ENCODE peak calls at places on chromosomes 4 and X, in seven cellular contexts. One of them, this sample, is unnamed.

GRCh38 chr4:94852601-94853000 is 94.8 kb downstream of the BMPR1B start:
- DNase-seq in A549: no peak
- DNase-seq in cardiac muscle cell: no peak
- DNase-seq in SJSA1: no peak
- DNase-seq in tibial nerve: no peak
- DNase-seq in skeletal muscle cell: peak; percentile 2
- DNase-seq in keratinocyte: no peak
- DNase-seq in this sample: no peak

GRCh38 chr4:169383724-169384123 is 113.0 kb upstream of the SH3RF1 start:
- DNase-seq in A549: peak; percentile 10
- DNase-seq in cardiac muscle cell: peak; percentile 80
- DNase-seq in SJSA1: no peak
- DNase-seq in tibial nerve: no peak
- DNase-seq in skeletal muscle cell: peak; percentile 92
- DNase-seq in keratinocyte: no peak
- DNase-seq in this sample: no peak

GRCh38 chrX:7254144-7254543 is 106.2 kb upstream of the PUDP start:
- DNase-seq in A549: no peak
- DNase-seq in cardiac muscle cell: no peak
- DNase-seq in SJSA1: no peak
- DNase-seq in tibial nerve: no peak
- DNase-seq in skeletal muscle cell: no peak
- DNase-seq in keratinocyte: no peak
- DNase-seq in this sample: no peak

GRCh38 chrX:47611926-47612325 is 7.7 kb downstream of the SYN1 start:
- DNase-seq in A549: no peak
- DNase-seq in cardiac muscle cell: no peak
- DNase-seq in SJSA1: no peak
- DNase-seq in tibial nerve: no peak
- DNase-seq in skeletal muscle cell: no peak
- DNase-seq in keratinocyte: no peak
- DNase-seq in this sample: no peak

GRCh38 chr4:3215256-3215655 is 33.7 kb upstream of the MSANTD1 start:
- DNase-seq in A549: no peak
- DNase-seq in cardiac muscle cell: no peak
- DNase-seq in SJSA1: no peak
- DNase-seq in tibial nerve: no peak
- DNase-seq in skeletal muscle cell: no peak
- DNase-seq in keratinocyte: no peak
- DNase-seq in this sample: no peak

GRCh38 chr4:54063737-54064316 is 578 bp downstream of the CHIC2 start:
- DNase-seq in A549: peak; percentile 22
- DNase-seq in cardiac muscle cell: no peak
- DNase-seq in SJSA1: peak; percentile 49
- DNase-seq in tibial nerve: no peak
- DNase-seq in skeletal muscle cell: no peak
- DNase-seq in keratinocyte: no peak
- DNase-seq in this sample: no peak

GRCh38 chrX:128425546-128425945 is 373.3 kb upstream of the ACTRT1 start:
- DNase-seq in A549: no peak
- DNase-seq in cardiac muscle cell: no peak
- DNase-seq in SJSA1: no peak
- DNase-seq in tibial nerve: no peak
- DNase-seq in skeletal muscle cell: no peak
- DNase-seq in keratinocyte: no peak
- DNase-seq in this sample: no peak

GRCh38 chr4:130563185-130563890 is 1467.4 kb downstream of the C4orf33 start:
- DNase-seq in A549: peak; percentile 70
- DNase-seq in cardiac muscle cell: peak; percentile 88
- DNase-seq in SJSA1: no peak
- DNase-seq in tibial nerve: peak; percentile 14
- DNase-seq in skeletal muscle cell: peak; percentile 58
- DNase-seq in keratinocyte: no peak
- DNase-seq in this sample: no peak

GRCh38 chrX:129875669-129876068 is 30.3 kb upstream of the UTP14A start:
- DNase-seq in A549: no peak
- DNase-seq in cardiac muscle cell: peak; percentile 69
- DNase-seq in SJSA1: peak; percentile 63
- DNase-seq in tibial nerve: no peak
- DNase-seq in skeletal muscle cell: peak; percentile 24
- DNase-seq in keratinocyte: no peak
- DNase-seq in this sample: no peak

GRCh38 chr4:121070696-121071639 is 1.4 kb downstream of the NDNF start:
- DNase-seq in A549: peak; percentile 43
- DNase-seq in cardiac muscle cell: peak; percentile 44
- DNase-seq in SJSA1: peak; percentile 56
- DNase-seq in tibial nerve: peak; percentile 15
- DNase-seq in skeletal muscle cell: no peak
- DNase-seq in keratinocyte: no peak
- DNase-seq in this sample: peak; percentile 71

GRCh38 chr4:680931-681645 is 6.7 kb downstream of the MYL5 start:
- DNase-seq in A549: peak; percentile 24
- DNase-seq in cardiac muscle cell: peak; percentile 53
- DNase-seq in SJSA1: no peak
- DNase-seq in tibial nerve: no peak
- DNase-seq in skeletal muscle cell: no peak
- DNase-seq in keratinocyte: no peak
- DNase-seq in this sample: no peak

GRCh38 chrX:65677954-65678469 is 10.6 kb downstream of the MSN start:
- DNase-seq in A549: peak; percentile 71
- DNase-seq in cardiac muscle cell: peak; percentile 93
- DNase-seq in SJSA1: peak; percentile 55
- DNase-seq in tibial nerve: no peak
- DNase-seq in skeletal muscle cell: peak; percentile 73
- DNase-seq in keratinocyte: no peak
- DNase-seq in this sample: no peak

GRCh38 chr4:2071252-2071911 is 12.3 kb downstream of the NAT8L start:
- DNase-seq in A549: no peak
- DNase-seq in cardiac muscle cell: no peak
- DNase-seq in SJSA1: no peak
- DNase-seq in tibial nerve: no peak
- DNase-seq in skeletal muscle cell: no peak
- DNase-seq in keratinocyte: no peak
- DNase-seq in this sample: no peak

GRCh38 chrX:132433551-132433950 is 55.3 kb downstream of the MBNL3 start:
- DNase-seq in A549: no peak
- DNase-seq in cardiac muscle cell: no peak
- DNase-seq in SJSA1: no peak
- DNase-seq in tibial nerve: no peak
- DNase-seq in skeletal muscle cell: no peak
- DNase-seq in keratinocyte: no peak
- DNase-seq in this sample: no peak

GRCh38 chrX:72041166-72041565 is 90.5 kb downstream of the RTL5 start:
- DNase-seq in A549: no peak
- DNase-seq in cardiac muscle cell: no peak
- DNase-seq in SJSA1: no peak
- DNase-seq in tibial nerve: no peak
- DNase-seq in skeletal muscle cell: no peak
- DNase-seq in keratinocyte: no peak
- DNase-seq in this sample: peak; percentile 39

GRCh38 chrX:36431819-36432218 is 512.3 kb downstream of the CFAP47 start:
- DNase-seq in A549: peak; percentile 11
- DNase-seq in cardiac muscle cell: peak; percentile 32
- DNase-seq in SJSA1: no peak
- DNase-seq in tibial nerve: no peak
- DNase-seq in skeletal muscle cell: peak; percentile 21
- DNase-seq in keratinocyte: no peak
- DNase-seq in this sample: no peak

GRCh38 chr4:89226665-89227572 is 80.7 kb downstream of the GPRIN3 start:
- DNase-seq in A549: peak; percentile 86
- DNase-seq in cardiac muscle cell: peak; percentile 85
- DNase-seq in SJSA1: peak; percentile 52
- DNase-seq in tibial nerve: peak; percentile 56
- DNase-seq in skeletal muscle cell: peak; percentile 43
- DNase-seq in keratinocyte: peak; percentile 7
- DNase-seq in this sample: peak; percentile 83

GRCh38 chr4:169252339-169253086 is 18.2 kb downstream of the SH3RF1 start:
- DNase-seq in A549: no peak
- DNase-seq in cardiac muscle cell: peak; percentile 54
- DNase-seq in SJSA1: no peak
- DNase-seq in tibial nerve: no peak
- DNase-seq in skeletal muscle cell: peak; percentile 62
- DNase-seq in keratinocyte: no peak
- DNase-seq in this sample: no peak

GRCh38 chr4:153494562-153494961 is 28.4 kb downstream of the TMEM131L start:
- DNase-seq in A549: no peak
- DNase-seq in cardiac muscle cell: no peak
- DNase-seq in SJSA1: no peak
- DNase-seq in tibial nerve: no peak
- DNase-seq in skeletal muscle cell: no peak
- DNase-seq in keratinocyte: no peak
- DNase-seq in this sample: no peak
- H3K4me3 ChIP-seq in A549: no peak overlapping the region
- H3K4me3 ChIP-seq in cardiac muscle cell: no peak overlapping the region
- H3K4me3 ChIP-seq in SJSA1: no peak overlapping the region
- H3K4me3 ChIP-seq in tibial nerve: no peak overlapping the region
- H3K4me3 ChIP-seq in skeletal muscle cell: no peak overlapping the region
- H3K4me3 ChIP-seq in keratinocyte: no peak overlapping the region
- H3K4me3 ChIP-seq in this sample: no peak overlapping the region

DNA sequence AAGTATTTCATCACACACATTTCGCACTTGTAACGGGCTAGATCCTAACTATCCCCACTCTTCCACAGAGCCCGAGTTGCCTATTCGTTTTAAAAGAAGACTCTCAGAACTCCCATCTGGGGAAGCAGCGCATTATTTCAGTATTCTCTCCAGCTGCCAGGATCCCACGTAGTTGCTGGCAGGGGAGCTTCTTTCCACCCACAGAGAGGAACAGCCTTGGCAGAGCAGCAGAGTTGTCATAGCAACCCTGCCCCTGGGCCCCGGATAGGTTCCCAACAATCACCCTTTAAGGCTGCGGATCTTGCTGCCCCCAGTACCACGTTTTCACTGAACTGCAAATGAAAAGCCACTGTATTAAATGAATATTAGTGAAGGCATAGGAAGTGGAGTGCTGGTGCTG is 106.7 kb downstream of the GPM6A start:
- DNase-seq in A549: no peak
- DNase-seq in cardiac muscle cell: peak; percentile 0
- DNase-seq in SJSA1: no peak
- DNase-seq in tibial nerve: no peak
- DNase-seq in skeletal muscle cell: peak; percentile 0
- DNase-seq in keratinocyte: no peak
- DNase-seq in this sample: no peak
- H3K4me3 ChIP-seq in A549: no peak overlapping the region
- H3K4me3 ChIP-seq in cardiac muscle cell: no peak overlapping the region
- H3K4me3 ChIP-seq in SJSA1: no peak overlapping the region
- H3K4me3 ChIP-seq in tibial nerve: no peak overlapping the region
- H3K4me3 ChIP-seq in skeletal muscle cell: no peak overlapping the region
- H3K4me3 ChIP-seq in keratinocyte: no peak overlapping the region
- H3K4me3 ChIP-seq in this sample: no peak overlapping the region

DNA sequence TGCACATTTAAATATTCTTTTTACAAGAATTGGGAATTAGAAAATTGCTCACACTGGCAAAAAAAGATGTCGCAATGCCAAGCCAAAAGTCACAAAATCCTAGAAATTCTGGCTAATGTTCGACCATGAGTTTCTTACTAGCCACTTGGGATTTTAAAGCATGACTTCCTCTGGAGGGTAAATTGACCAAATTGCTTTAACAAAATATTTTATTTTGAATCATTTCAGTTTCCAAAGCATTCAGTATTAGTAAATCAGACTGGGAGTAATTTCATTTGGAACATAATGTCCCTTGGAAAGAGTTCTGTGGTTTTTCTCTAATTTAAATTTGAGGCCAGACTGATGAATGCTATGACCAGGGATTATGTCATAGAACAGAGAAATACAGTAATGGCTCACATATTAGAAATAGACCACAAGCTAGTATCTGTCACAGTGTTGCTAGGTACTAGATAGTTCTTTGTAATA is 7.6 kb upstream of the CXCL5 start:
- DNase-seq in A549: peak; percentile 37
- DNase-seq in cardiac muscle cell: peak; percentile 57
- DNase-seq in SJSA1: no peak
- DNase-seq in tibial nerve: no peak
- DNase-seq in skeletal muscle cell: peak; percentile 75
- DNase-seq in keratinocyte: peak; percentile 40
- DNase-seq in this sample: no peak
- H3K4me3 ChIP-seq in A549: no peak overlapping the region
- H3K4me3 ChIP-seq in cardiac muscle cell: no peak overlapping the region
- H3K4me3 ChIP-seq in SJSA1: no peak overlapping the region
- H3K4me3 ChIP-seq in tibial nerve: no peak overlapping the region
- H3K4me3 ChIP-seq in skeletal muscle cell: no peak overlapping the region
- H3K4me3 ChIP-seq in keratinocyte: no peak overlapping the region
- H3K4me3 ChIP-seq in this sample: no peak overlapping the region

DNA sequence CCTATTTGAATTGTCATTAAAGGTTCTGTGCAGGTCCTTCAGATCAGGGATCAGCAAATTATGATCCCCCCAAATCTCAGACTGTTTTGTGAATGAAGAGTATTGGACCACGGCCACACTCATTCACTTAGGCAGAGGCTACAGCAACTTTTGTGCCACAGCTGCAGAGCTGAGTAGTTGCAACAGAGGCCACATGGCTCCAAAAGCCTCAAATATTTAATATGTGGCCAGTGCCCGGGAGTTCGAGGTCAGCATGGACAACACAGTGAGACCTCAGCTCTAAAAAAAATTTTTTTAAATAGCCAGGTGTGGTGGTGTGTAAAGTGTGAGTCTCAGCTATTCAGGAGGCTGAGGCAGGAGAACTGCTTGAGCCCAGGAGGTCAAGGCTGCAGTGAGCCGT is 100.7 kb downstream of the NSUN7 start:
- DNase-seq in A549: no peak
- DNase-seq in cardiac muscle cell: no peak
- DNase-seq in SJSA1: no peak
- DNase-seq in tibial nerve: no peak
- DNase-seq in skeletal muscle cell: no peak
- DNase-seq in keratinocyte: no peak
- DNase-seq in this sample: no peak
- H3K4me3 ChIP-seq in A549: no peak overlapping the region
- H3K4me3 ChIP-seq in cardiac muscle cell: no peak overlapping the region
- H3K4me3 ChIP-seq in SJSA1: no peak overlapping the region
- H3K4me3 ChIP-seq in tibial nerve: no peak overlapping the region
- H3K4me3 ChIP-seq in skeletal muscle cell: no peak overlapping the region
- H3K4me3 ChIP-seq in keratinocyte: no peak overlapping the region
- H3K4me3 ChIP-seq in this sample: no peak overlapping the region

GRCh38 chr4:5448286-5448685 is 260.1 kb downstream of the EVC2 start:
- DNase-seq in A549: no peak
- DNase-seq in cardiac muscle cell: no peak
- DNase-seq in SJSA1: no peak
- DNase-seq in tibial nerve: no peak
- DNase-seq in skeletal muscle cell: no peak
- DNase-seq in keratinocyte: no peak
- DNase-seq in this sample: peak; percentile 1

GRCh38 chr4:5446595-5446994 is 261.8 kb downstream of the EVC2 start:
- DNase-seq in A549: no peak
- DNase-seq in cardiac muscle cell: no peak
- DNase-seq in SJSA1: peak; percentile 4
- DNase-seq in tibial nerve: no peak
- DNase-seq in skeletal muscle cell: no peak
- DNase-seq in keratinocyte: no peak
- DNase-seq in this sample: peak; percentile 48

GRCh38 chr4:5444918-5445517 is 263.3 kb downstream of the EVC2 start:
- DNase-seq in A549: no peak
- DNase-seq in cardiac muscle cell: no peak
- DNase-seq in SJSA1: peak; percentile 2
- DNase-seq in tibial nerve: no peak
- DNase-seq in skeletal muscle cell: no peak
- DNase-seq in keratinocyte: no peak
- DNase-seq in this sample: peak; percentile 19
- H3K4me3 ChIP-seq in A549: no peak overlapping the region
- H3K4me3 ChIP-seq in cardiac muscle cell: no peak overlapping the region
- H3K4me3 ChIP-seq in SJSA1: no peak overlapping the region
- H3K4me3 ChIP-seq in tibial nerve: no peak overlapping the region
- H3K4me3 ChIP-seq in skeletal muscle cell: no peak overlapping the region
- H3K4me3 ChIP-seq in keratinocyte: no peak overlapping the region
- H3K4me3 ChIP-seq in this sample: no peak overlapping the region

This sample was measured in ascending aorta.